ENCODE peak calls at places on chromosomes 16 and 17, in four cellular contexts. One of them, this sample, is unnamed.

GRCh38 chr16:4614571-4615388 is at the start of gene UBALD1:
- DNase-seq in Caki2: peak; percentile 97
- DNase-seq in CD4-positive, alpha-beta memory T cell: peak; percentile 78
- DNase-seq in NCI-H460: peak; percentile 92
- DNase-seq in this sample: no peak

GRCh38 chr17:9905902-9906301 is 831 bp upstream of the RCVRN start:
- DNase-seq in Caki2: no peak
- DNase-seq in NCI-H460: peak; percentile 26
- DNase-seq in CD4-positive, alpha-beta memory T cell: no peak
- DNase-seq in this sample: no peak

GRCh38 chr17:71519285-71519684 is 601.5 kb upstream of the SOX9 start:
- DNase-seq in NCI-H460: no peak
- DNase-seq in CD4-positive, alpha-beta memory T cell: no peak
- DNase-seq in Caki2: no peak
- DNase-seq in this sample: no peak

GRCh38 chr17:65975878-65976277 is 216.1 kb downstream of the CEP112 start:
- DNase-seq in NCI-H460: no peak
- DNase-seq in Caki2: no peak
- DNase-seq in CD4-positive, alpha-beta memory T cell: no peak
- DNase-seq in this sample: no peak

GRCh38 chr16:58499615-58500328 is at the start of gene NDRG4:
- DNase-seq in NCI-H460: peak; percentile 83
- DNase-seq in CD4-positive, alpha-beta memory T cell: peak; percentile 52
- DNase-seq in Caki2: peak; percentile 91
- DNase-seq in this sample: peak; percentile 46

GRCh38 chr17:77892469-77893143 is 65.9 kb upstream of the TNRC6C start:
- DNase-seq in CD4-positive, alpha-beta memory T cell: peak; percentile 33
- DNase-seq in Caki2: no peak
- DNase-seq in NCI-H460: no peak
- DNase-seq in this sample: no peak

GRCh38 chr16:16882766-16883165 is 503.8 kb downstream of the NPIPA7 start:
- DNase-seq in NCI-H460: no peak
- DNase-seq in CD4-positive, alpha-beta memory T cell: no peak
- DNase-seq in Caki2: no peak
- DNase-seq in this sample: no peak

GRCh38 chr16:3266873-3267537 is 10.6 kb upstream of the MEFV start:
- DNase-seq in CD4-positive, alpha-beta memory T cell: no peak
- DNase-seq in NCI-H460: no peak
- DNase-seq in Caki2: peak; percentile 35
- DNase-seq in this sample: peak; percentile 51

GRCh38 chr17:3885970-3886369 is 6.9 kb downstream of the CAMKK1 start:
- DNase-seq in Caki2: no peak
- DNase-seq in NCI-H460: peak; percentile 9
- DNase-seq in CD4-positive, alpha-beta memory T cell: no peak
- DNase-seq in this sample: no peak

This sample was measured in BJ.